ENCODE peak calls at places on chromosomes 12 and 14, in ten cellular contexts. B is glomerular endothelial cell; W is CD8-positive, alpha-beta memory T cell; D is GM23338; Y is Calu3; T is ecto neural progenitor cell; Z is A549; K is posterior cingulate gyrus; H is GM10248; G is activated naive CD8-positive, alpha-beta T cell treated with anti-CD3 and anti-CD28 coated beads, Interleukin-2, amount 50 U/mL, for 24 hours. E is an unnamed sample.
A peak's percentile ranks its signal among the peaks of the same experiment; 100 is the strongest.

GRCh38 chr12:20718294-20718693 is 23.2 kb downstream of the SLCO1C1 start:
- DNase-seq in B (no peak), K (no peak), D (no peak), Z (no peak), H (no peak), T (no peak), W (no peak), Y (no peak), G (no peak), E (no peak)

GRCh38 chr14:103628221-103628683 is 759 bp upstream of the KLC1 start:
- DNase-seq in Y (peak; percentile 76), G (peak; percentile 52), W (peak; percentile 5), H (peak; percentile 55), K (peak; percentile 56), B (no peak), Z (peak; percentile 83), T (peak; percentile 79), D (peak; percentile 78), E (no peak)

GRCh38 chr12:30191701-30192455 is 408.1 kb upstream of the TMTC1 start:
- DNase-seq in Y (no peak), Z (no peak), K (no peak), G (no peak), W (no peak), B (no peak), T (no peak), H (no peak), D (no peak), E (no peak)

GRCh38 chr12:63068857-63069442 is 82.1 kb downstream of the AVPR1A start:
- DNase-seq in K (no peak), W (no peak), B (no peak), Z (peak; percentile 71), G (no peak), D (peak; percentile 77), Y (peak; percentile 30), T (no peak), H (no peak), E (peak; percentile 7)

GRCh38 chr14:53874704-53875103 is 81.9 kb downstream of the BMP4 start:
- DNase-seq in T (no peak), G (no peak), Y (no peak), B (no peak), D (no peak), W (no peak), K (no peak), H (no peak), Z (no peak), E (no peak)

GRCh38 chr12:41026151-41026550 is 162.0 kb upstream of the PDZRN4 start:
- DNase-seq in Y (no peak), W (no peak), H (no peak), G (no peak), K (no peak), T (no peak), B (no peak), D (no peak), Z (no peak), E (no peak)

GRCh38 chr14:82855912-82856381 is 1322.3 kb upstream of the SEL1L start:
- DNase-seq in K (peak; percentile 11), G (no peak), T (no peak), D (peak; percentile 34), W (no peak), H (no peak), Y (no peak), B (no peak), Z (no peak), E (no peak)

GRCh38 chr12:66763453-66763852 is 84.6 kb upstream of the GRIP1 start:
- DNase-seq in Z (no peak), G (no peak), B (no peak), Y (no peak), W (no peak), K (no peak), H (no peak), T (no peak), D (no peak), E (no peak)

GRCh38 chr12:111220363-111220762 is 148.5 kb downstream of the PHETA1 start:
- DNase-seq in D (no peak), K (no peak), H (no peak), Z (no peak), Y (no peak), G (no peak), B (no peak), W (no peak), T (no peak), E (no peak)

GRCh38 chr14:64232095-64232830 is 61.9 kb downstream of the ESR2 start:
- DNase-seq in Y (no peak), W (no peak), T (no peak), D (no peak), K (no peak), G (peak; percentile 55), B (peak; percentile 88), Z (no peak), H (peak; percentile 33), E (no peak)

GRCh38 chr12:82627799-82628198 is 58.9 kb upstream of the TMTC2 start:
- DNase-seq in T (no peak), B (peak; percentile 16), Z (peak; percentile 59), D (peak; percentile 73), H (peak; percentile 37), W (no peak), Y (peak; percentile 6), K (no peak), G (no peak), E (no peak)

GRCh38 chr12:121087467-121088207 is 45.0 kb upstream of the P2RX7 start:
- DNase-seq in W (no peak), T (no peak), D (no peak), K (no peak), H (peak; percentile 44), Z (no peak), Y (no peak), G (no peak), B (no peak), E (no peak)

GRCh38 chr12:34599530-34600513 is 577.5 kb downstream of the ALG10 start:
- DNase-seq in K (no peak), T (peak; percentile 20), Z (no peak), Y (no peak), W (no peak), D (no peak), B (no peak), G (no peak), H (peak; percentile 6), E (no peak)

GRCh38 chr14:31932675-31933074 is 144.4 kb upstream of the ARHGAP5 start:
- DNase-seq in W (no peak), H (no peak), Z (no peak), B (no peak), D (peak; percentile 23), G (no peak), Y (no peak), K (no peak), T (no peak), E (no peak)

GRCh38 chr12:66627988-66628317 is 50.9 kb downstream of the GRIP1 start:
- DNase-seq in H (no peak), K (no peak), W (no peak), D (no peak), B (no peak), T (no peak), Y (no peak), Z (no peak), G (no peak), E (no peak)

GRCh38 chr12:26026713-26027112 is 68.2 kb downstream of the RASSF8 start:
- DNase-seq in H (no peak), T (no peak), W (no peak), Z (no peak), Y (no peak), D (no peak), B (no peak), G (no peak), K (no peak), E (no peak)

GRCh38 chr14:60654303-60654925 is 5.1 kb upstream of the SIX1 start:
- DNase-seq in Y (no peak), H (no peak), B (no peak), T (no peak), D (no peak), W (no peak), G (no peak), K (no peak), Z (no peak), E (no peak)

GRCh38 chr12:120833849-120834248 is 70.3 kb downstream of the SPPL3 start:
- DNase-seq in D (no peak), H (no peak), T (no peak), Y (no peak), Z (no peak), K (no peak), B (no peak), W (no peak), G (no peak), E (no peak)

GRCh38 chr12:92300781-92301180 is 155.1 kb upstream of the BTG1 start:
- DNase-seq in H (no peak), G (no peak), Z (no peak), T (no peak), B (no peak), K (no peak), D (no peak), Y (no peak), W (no peak), E (no peak)

GRCh38 chr14:95664546-95664945 is 21.7 kb upstream of the TCL1B start:
- DNase-seq in T (no peak), B (no peak), D (no peak), G (no peak), Y (no peak), H (peak; percentile 43), W (no peak), K (no peak), Z (no peak), E (no peak)

GRCh38 chr12:48123169-48123568 is 4.0 kb downstream of the PFKM start:
- DNase-seq in K (no peak), W (no peak), Y (no peak), D (no peak), Z (no peak), H (no peak), G (no peak), B (no peak), T (no peak), E (no peak)

GRCh38 chr14:72416892-72417291 is 477.0 kb downstream of the DPF3 start:
- DNase-seq in T (peak; percentile 21), Y (peak; percentile 6), H (no peak), D (no peak), K (no peak), G (no peak), W (no peak), B (no peak), Z (peak; percentile 30), E (no peak)

GRCh38 chr12:110728628-110729027 is 14.1 kb downstream of the PPP1CC start:
- DNase-seq in H (no peak), G (no peak), Y (no peak), Z (no peak), B (no peak), K (no peak), W (no peak), T (no peak), D (no peak), E (no peak)

GRCh38 chr12:125013816-125014442 is 20.5 kb downstream of the BRI3BP start:
- DNase-seq in B (no peak), T (no peak), D (peak; percentile 33), Y (no peak), K (no peak), W (no peak), H (no peak), G (no peak), Z (no peak), E (no peak)

GRCh38 chr12:89433634-89434033 is 81.3 kb upstream of the DUSP6 start:
- DNase-seq in G (no peak), H (no peak), Z (no peak), Y (no peak), K (no peak), T (no peak), B (no peak), W (no peak), D (no peak), E (no peak)

GRCh38 chr12:12505544-12506501 is 56.8 kb downstream of the DUSP16 start:
- DNase-seq in D (no peak), G (no peak), K (no peak), B (no peak), H (peak; percentile 82), T (no peak), W (no peak), Y (no peak), Z (no peak), E (peak; percentile 75)

GRCh38 chr12:109461846-109462766 is 15.0 kb downstream of the KCTD10 start:
- DNase-seq in T (no peak), Y (peak; percentile 54), B (no peak), W (no peak), H (no peak), G (no peak), Z (peak; percentile 65), K (peak; percentile 58), D (no peak), E (peak; percentile 96)

GRCh38 chr14:95315156-95315555 is 4.6 kb downstream of the CLMN start:
- DNase-seq in W (no peak), K (no peak), T (no peak), D (no peak), Z (no peak), H (no peak), Y (no peak), B (no peak), G (no peak), E (no peak)

E was measured in GM04503.